ENCODE peak calls at places on chromosomes 13 and 19, in seven cellular contexts. X is body of pancreas; G is smooth muscle cell of the brain vasculature; L is fibroblast of lung; Z is HT1080; B is AG09309; U is stimulated activated CD4-positive, alpha-beta T cell treated with anti-CD3 and anti-CD28 coated beads, Interleukin-15, amount 100 ng/mL, for 24 hours. O is an unnamed sample.

GRCh38 chr19:8430650-8431049 is 14.1 kb upstream of the HNRNPM start:
- DNase-seq in Z (no peak), L (no peak), U (no peak), G (no peak), B (no peak), X (no peak), O (no peak)

GRCh38 chr19:45768644-45769053 is 403 bp downstream of the SIX5 start:
- DNase-seq in L (peak; percentile 55), Z (no peak), G (no peak), X (peak; percentile 58), U (no peak), B (no peak), O (no peak)

GRCh38 chr19:53394522-53394973 is 401 bp upstream of the ZNF765 start:
- DNase-seq in Z (no peak), G (no peak), X (peak; percentile 54), B (no peak), L (no peak), U (no peak), O (no peak)

GRCh38 chr13:75867718-75868117 is 231.6 kb downstream of the LMO7 start:
- DNase-seq in Z (no peak), B (no peak), X (no peak), L (no peak), U (no peak), G (no peak), O (no peak)

GRCh38 chr13:73618275-73618865 is 515.8 kb downstream of the KLF12 start:
- DNase-seq in L (no peak), G (no peak), B (no peak), Z (no peak), U (no peak), X (peak; percentile 34), O (peak; percentile 29)

GRCh38 chr13:67048793-67049150 is 181.4 kb downstream of the PCDH9 start:
- DNase-seq in G (peak; percentile 20), U (no peak), X (no peak), L (peak; percentile 87), Z (no peak), B (peak; percentile 11), O (no peak)

GRCh38 chr19:46299004-46299509 is 2.2 kb downstream of the HIF3A start:
- DNase-seq in G (peak; percentile 91), B (no peak), Z (peak; percentile 76), X (peak; percentile 98), U (no peak), L (peak; percentile 96), O (peak; percentile 95)

GRCh38 chr13:27022571-27023311 is 148.9 kb downstream of the USP12 start:
- DNase-seq in Z (peak; percentile 46), L (peak; percentile 94), U (no peak), B (no peak), G (no peak), X (no peak), O (peak; percentile 84)

GRCh38 chr13:26695891-26696311 is 64.7 kb downstream of the GPR12 start:
- DNase-seq in U (no peak), B (no peak), G (no peak), X (no peak), Z (no peak), L (no peak), O (no peak)

GRCh38 chr19:40607311-40607871 is 6.2 kb downstream of the LTBP4 start:
- DNase-seq in Z (no peak), U (no peak), B (no peak), X (no peak), L (no peak), G (no peak), O (peak; percentile 65)

GRCh38 chr19:18514800-18515682 is 6.8 kb downstream of the ELL start:
- DNase-seq in B (no peak), X (peak; percentile 65), U (no peak), G (no peak), L (peak; percentile 92), Z (peak; percentile 29), O (peak; percentile 39)

GRCh38 chr19:40464059-40465024 is 1.2 kb downstream of the BLVRB start:
- DNase-seq in U (peak; percentile 86), B (peak; percentile 73), X (peak; percentile 93), L (peak; percentile 87), G (peak; percentile 70), Z (peak; percentile 85), O (peak; percentile 92)

GRCh38 chr13:29587645-29588044 is 7.8 kb downstream of the SLC7A1 start:
- DNase-seq in G (no peak), U (no peak), Z (no peak), X (no peak), L (no peak), B (no peak), O (no peak)

GRCh38 chr19:50669319-50670101 is 20.3 kb downstream of the C19orf81 start:
- DNase-seq in Z (no peak), U (peak; percentile 56), L (peak; percentile 25), X (peak; percentile 27), G (no peak), B (no peak), O (no peak)

GRCh38 chr19:55109527-55110291 is 7.7 kb downstream of the PPP1R12C start:
- DNase-seq in G (no peak), Z (no peak), B (no peak), X (no peak), L (no peak), U (no peak), O (no peak)

GRCh38 chr19:45200614-45201013 is 22.0 kb downstream of the BLOC1S3 start:
- DNase-seq in G (peak; percentile 15), L (peak; percentile 56), X (peak; percentile 41), U (no peak), Z (peak; percentile 47), B (no peak), O (no peak)

GRCh38 chr13:91154553-91154952 is 192.9 kb upstream of the MIR17HG start:
- DNase-seq in B (no peak), X (no peak), L (no peak), G (no peak), Z (no peak), U (no peak), O (no peak)

GRCh38 chr13:98252931-98253470 is 75.9 kb upstream of the RNF113B start:
- DNase-seq in X (no peak), Z (peak; percentile 71), B (peak; percentile 70), U (no peak), G (no peak), L (peak; percentile 77), O (peak; percentile 48)

GRCh38 chr19:18966304-18966703 is 25.3 kb upstream of the HOMER3 start:
- DNase-seq in B (no peak), L (no peak), U (no peak), Z (no peak), X (no peak), G (no peak), O (peak; percentile 71)

GRCh38 chr19:53621885-53622710 is 9.7 kb upstream of the DPRX start:
- DNase-seq in X (no peak), G (no peak), U (no peak), Z (no peak), B (no peak), L (no peak), O (no peak)

GRCh38 chr13:50636007-50636704 is 207.3 kb downstream of the DLEU7 start:
- DNase-seq in L (no peak), Z (no peak), G (no peak), X (no peak), U (no peak), B (no peak), O (no peak)

GRCh38 chr13:114143806-114144605 is 11.6 kb upstream of the RASA3 start:
- DNase-seq in U (peak; percentile 59), G (no peak), X (peak; percentile 73), B (no peak), L (no peak), Z (peak; percentile 38), O (peak; percentile 51)

GRCh38 chr19:18326772-18327171 is 3.9 kb upstream of the LSM4 start:
- DNase-seq in U (no peak), X (no peak), G (no peak), B (no peak), L (no peak), Z (no peak), O (no peak)

GRCh38 chr19:13463296-13463695 is 43.0 kb downstream of the CACNA1A start:
- DNase-seq in U (peak; percentile 18), X (no peak), B (no peak), G (no peak), Z (no peak), L (peak; percentile 2), O (peak; percentile 35)

GRCh38 chr13:79346300-79346914 is 59.6 kb downstream of the RBM26 start:
- DNase-seq in B (no peak), X (no peak), L (no peak), U (no peak), Z (no peak), G (no peak), O (no peak)

GRCh38 chr19:35034005-35034502 is 3.8 kb downstream of the SCN1B start:
- DNase-seq in U (no peak), Z (no peak), L (no peak), B (no peak), G (no peak), X (no peak), O (no peak)

GRCh38 chr19:9793051-9793591 is 24.6 kb upstream of the ZNF846 start:
- DNase-seq in U (peak; percentile 73), B (no peak), L (peak; percentile 44), G (no peak), Z (no peak), X (peak; percentile 54), O (no peak)

GRCh38 chr19:4754248-4754647 is 30.6 kb upstream of the DPP9 start:
- DNase-seq in Z (no peak), B (no peak), L (peak; percentile 21), G (no peak), U (no peak), X (no peak), O (no peak)

GRCh38 chr19:57058871-57059270 is 60.9 kb upstream of the USP29 start:
- DNase-seq in L (no peak), U (no peak), Z (no peak), X (no peak), B (no peak), G (no peak), O (no peak)

GRCh38 chr13:46022476-46022875 is 30.1 kb downstream of the ZC3H13 start:
- DNase-seq in G (no peak), X (no peak), L (no peak), B (no peak), U (no peak), Z (no peak), O (no peak)

GRCh38 chr13:100131863-100132574 is 43.1 kb downstream of the PCCA start:
- DNase-seq in X (no peak), Z (peak; percentile 97), U (peak; percentile 62), B (peak; percentile 27), G (peak; percentile 15), L (peak; percentile 62), O (peak; percentile 74)

GRCh38 chr13:51806571-51806970 is 2.6 kb upstream of the DHRS12 start:
- DNase-seq in U (no peak), X (peak; percentile 87), G (no peak), L (peak; percentile 33), Z (no peak), B (no peak), O (no peak)

GRCh38 chr19:49894879-49895565 is 1.7 kb downstream of the IL4I1 start:
- DNase-seq in X (no peak), U (peak; percentile 68), Z (no peak), B (no peak), G (no peak), L (no peak), O (no peak)

GRCh38 chr13:110676057-110676510 is 29.8 kb downstream of the CARS2 start:
- DNase-seq in B (no peak), X (no peak), L (no peak), U (no peak), Z (no peak), G (no peak), O (no peak)

O was measured in Caki2.